ENCODE peak calls at places on chromosomes 4 and X, in eight cellular contexts. One of them, this sample, is unnamed.
A peak's percentile ranks its signal among the peaks of the same experiment; 100 is the strongest.

GRCh38 chrX:151543706-151544105 is 19.8 kb upstream of the PASD1 start:
- DNase-seq in DND-41: no peak
- DNase-seq in psoas muscle: no peak
- DNase-seq in adipocyte: no peak
- DNase-seq in CD4-positive, CD25-positive, alpha-beta regulatory T cell: peak; percentile 65
- DNase-seq in fibroblast of lung: no peak
- DNase-seq in mesenchymal stem cell: no peak
- DNase-seq in lung: no peak
- DNase-seq in this sample: no peak

GRCh38 chr4:174080361-174080760 is 203.1 kb downstream of the FBXO8 start:
- DNase-seq in DND-41: no peak
- DNase-seq in psoas muscle: no peak
- DNase-seq in adipocyte: peak; percentile 79
- DNase-seq in CD4-positive, CD25-positive, alpha-beta regulatory T cell: no peak
- DNase-seq in fibroblast of lung: peak; percentile 88
- DNase-seq in mesenchymal stem cell: peak; percentile 94
- DNase-seq in lung: no peak
- DNase-seq in this sample: no peak

GRCh38 chr4:41579043-41579442 is 41.1 kb downstream of the LIMCH1 start:
- DNase-seq in DND-41: no peak
- DNase-seq in psoas muscle: no peak
- DNase-seq in adipocyte: no peak
- DNase-seq in CD4-positive, CD25-positive, alpha-beta regulatory T cell: no peak
- DNase-seq in fibroblast of lung: no peak
- DNase-seq in mesenchymal stem cell: no peak
- DNase-seq in lung: no peak
- DNase-seq in this sample: no peak

GRCh38 chr4:44447563-44448504 is 775 bp downstream of the KCTD8 start:
- DNase-seq in DND-41: no peak
- DNase-seq in psoas muscle: peak; percentile 69
- DNase-seq in adipocyte: peak; percentile 2
- DNase-seq in CD4-positive, CD25-positive, alpha-beta regulatory T cell: peak; percentile 1
- DNase-seq in fibroblast of lung: peak; percentile 10
- DNase-seq in mesenchymal stem cell: peak; percentile 11
- DNase-seq in lung: no peak
- DNase-seq in this sample: peak; percentile 15

GRCh38 chr4:110128092-110128989 is 70.1 kb downstream of the ELOVL6 start:
- DNase-seq in DND-41: no peak
- DNase-seq in psoas muscle: no peak
- DNase-seq in adipocyte: no peak
- DNase-seq in CD4-positive, CD25-positive, alpha-beta regulatory T cell: no peak
- DNase-seq in fibroblast of lung: no peak
- DNase-seq in mesenchymal stem cell: no peak
- DNase-seq in lung: peak; percentile 47
- DNase-seq in this sample: no peak

GRCh38 chr4:149793459-149793858 is 22.2 kb downstream of the IQCM start:
- DNase-seq in DND-41: no peak
- DNase-seq in psoas muscle: no peak
- DNase-seq in adipocyte: peak; percentile 51
- DNase-seq in CD4-positive, CD25-positive, alpha-beta regulatory T cell: no peak
- DNase-seq in fibroblast of lung: peak; percentile 49
- DNase-seq in mesenchymal stem cell: no peak
- DNase-seq in lung: no peak
- DNase-seq in this sample: no peak

GRCh38 chr4:38044060-38044459 is 83.9 kb downstream of the PTTG2 start:
- DNase-seq in DND-41: no peak
- DNase-seq in psoas muscle: no peak
- DNase-seq in adipocyte: no peak
- DNase-seq in CD4-positive, CD25-positive, alpha-beta regulatory T cell: no peak
- DNase-seq in fibroblast of lung: no peak
- DNase-seq in mesenchymal stem cell: no peak
- DNase-seq in lung: no peak
- DNase-seq in this sample: no peak

GRCh38 chr4:46839128-46839527 is 69.9 kb downstream of the COX7B2 start:
- DNase-seq in DND-41: no peak
- DNase-seq in psoas muscle: no peak
- DNase-seq in adipocyte: no peak
- DNase-seq in CD4-positive, CD25-positive, alpha-beta regulatory T cell: no peak
- DNase-seq in fibroblast of lung: no peak
- DNase-seq in mesenchymal stem cell: no peak
- DNase-seq in lung: no peak
- DNase-seq in this sample: no peak

GRCh38 chr4:177374966-177375365 is 65.3 kb downstream of the NEIL3 start:
- DNase-seq in DND-41: no peak
- DNase-seq in psoas muscle: no peak
- DNase-seq in adipocyte: no peak
- DNase-seq in CD4-positive, CD25-positive, alpha-beta regulatory T cell: no peak
- DNase-seq in fibroblast of lung: no peak
- DNase-seq in mesenchymal stem cell: no peak
- DNase-seq in lung: no peak
- DNase-seq in this sample: no peak

GRCh38 chr4:177371452-177371851 is 61.8 kb downstream of the NEIL3 start:
- DNase-seq in DND-41: no peak
- DNase-seq in psoas muscle: no peak
- DNase-seq in adipocyte: no peak
- DNase-seq in CD4-positive, CD25-positive, alpha-beta regulatory T cell: no peak
- DNase-seq in fibroblast of lung: no peak
- DNase-seq in mesenchymal stem cell: no peak
- DNase-seq in lung: no peak
- DNase-seq in this sample: no peak

GRCh38 chr4:177380730-177381287 is 61.4 kb downstream of the AGA start:
- DNase-seq in DND-41: no peak
- DNase-seq in psoas muscle: no peak
- DNase-seq in adipocyte: no peak
- DNase-seq in CD4-positive, CD25-positive, alpha-beta regulatory T cell: peak; percentile 16
- DNase-seq in fibroblast of lung: no peak
- DNase-seq in mesenchymal stem cell: peak; percentile 21
- DNase-seq in lung: no peak
- DNase-seq in this sample: no peak

GRCh38 chr4:177375971-177376370 is 66.3 kb downstream of the AGA start:
- DNase-seq in DND-41: no peak
- DNase-seq in psoas muscle: no peak
- DNase-seq in adipocyte: no peak
- DNase-seq in CD4-positive, CD25-positive, alpha-beta regulatory T cell: no peak
- DNase-seq in fibroblast of lung: no peak
- DNase-seq in mesenchymal stem cell: no peak
- DNase-seq in lung: no peak
- DNase-seq in this sample: no peak

DNA sequence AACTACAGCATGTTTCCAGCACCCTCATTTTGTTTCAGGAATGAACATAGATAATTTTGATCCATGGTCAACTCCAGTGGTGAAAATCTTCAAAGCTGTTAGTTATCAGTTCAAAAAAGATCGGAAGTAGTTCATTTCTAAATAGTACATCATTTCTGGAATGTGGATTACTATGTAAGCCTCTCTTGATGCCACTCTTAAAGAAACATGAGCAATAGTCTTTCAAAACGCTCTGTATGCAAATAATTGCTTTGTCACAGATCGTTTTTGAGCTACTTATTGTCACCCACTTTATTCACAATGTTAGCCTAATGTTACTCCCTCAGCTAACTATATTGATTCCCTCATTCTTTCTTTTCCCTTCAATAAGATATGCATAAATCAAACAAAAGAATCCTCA is 65.7 kb downstream of the NEIL3 start:
- DNase-seq in DND-41: no peak
- DNase-seq in psoas muscle: no peak
- DNase-seq in adipocyte: no peak
- DNase-seq in CD4-positive, CD25-positive, alpha-beta regulatory T cell: no peak
- DNase-seq in fibroblast of lung: no peak
- DNase-seq in mesenchymal stem cell: no peak
- DNase-seq in lung: no peak
- DNase-seq in this sample: no peak
- H3K4me1 ChIP-seq in DND-41: no peaks in the 10 kb centered on the region
- H3K4me1 ChIP-seq in psoas muscle: no peaks in the 10 kb centered on the region
- H3K4me1 ChIP-seq in adipocyte: no peaks in the 10 kb centered on the region
- H3K4me1 ChIP-seq in CD4-positive, CD25-positive, alpha-beta regulatory T cell: no peaks in the 10 kb centered on the region
- H3K4me1 ChIP-seq in fibroblast of lung: no peaks in the 10 kb centered on the region
- H3K4me1 ChIP-seq in mesenchymal stem cell: no peaks in the 10 kb centered on the region
- H3K4me1 ChIP-seq in lung: no peaks in the 10 kb centered on the region
- H3K4me1 ChIP-seq in this sample: no peaks in the 10 kb centered on the region

GRCh38 chr4:1751919-1752283 is 30.6 kb downstream of the TACC3 start:
- DNase-seq in DND-41: no peak
- DNase-seq in psoas muscle: no peak
- DNase-seq in adipocyte: no peak
- DNase-seq in CD4-positive, CD25-positive, alpha-beta regulatory T cell: no peak
- DNase-seq in fibroblast of lung: no peak
- DNase-seq in mesenchymal stem cell: no peak
- DNase-seq in lung: no peak
- DNase-seq in this sample: no peak

GRCh38 chr4:1752284-1753041 is 31.1 kb downstream of the TACC3 start:
- DNase-seq in DND-41: peak; percentile 32
- DNase-seq in psoas muscle: no peak
- DNase-seq in adipocyte: no peak
- DNase-seq in CD4-positive, CD25-positive, alpha-beta regulatory T cell: peak; percentile 67
- DNase-seq in fibroblast of lung: no peak
- DNase-seq in mesenchymal stem cell: no peak
- DNase-seq in lung: no peak
- DNase-seq in this sample: no peak

GRCh38 chr4:1749826-1750225 is 28.5 kb downstream of the TACC3 start:
- DNase-seq in DND-41: no peak
- DNase-seq in psoas muscle: no peak
- DNase-seq in adipocyte: no peak
- DNase-seq in CD4-positive, CD25-positive, alpha-beta regulatory T cell: no peak
- DNase-seq in fibroblast of lung: no peak
- DNase-seq in mesenchymal stem cell: no peak
- DNase-seq in lung: no peak
- DNase-seq in this sample: no peak

GRCh38 chr4:1750381-1751154 is 29.2 kb downstream of the TACC3 start:
- DNase-seq in DND-41: no peak
- DNase-seq in psoas muscle: no peak
- DNase-seq in adipocyte: no peak
- DNase-seq in CD4-positive, CD25-positive, alpha-beta regulatory T cell: no peak
- DNase-seq in fibroblast of lung: no peak
- DNase-seq in mesenchymal stem cell: no peak
- DNase-seq in lung: no peak
- DNase-seq in this sample: no peak

DNA sequence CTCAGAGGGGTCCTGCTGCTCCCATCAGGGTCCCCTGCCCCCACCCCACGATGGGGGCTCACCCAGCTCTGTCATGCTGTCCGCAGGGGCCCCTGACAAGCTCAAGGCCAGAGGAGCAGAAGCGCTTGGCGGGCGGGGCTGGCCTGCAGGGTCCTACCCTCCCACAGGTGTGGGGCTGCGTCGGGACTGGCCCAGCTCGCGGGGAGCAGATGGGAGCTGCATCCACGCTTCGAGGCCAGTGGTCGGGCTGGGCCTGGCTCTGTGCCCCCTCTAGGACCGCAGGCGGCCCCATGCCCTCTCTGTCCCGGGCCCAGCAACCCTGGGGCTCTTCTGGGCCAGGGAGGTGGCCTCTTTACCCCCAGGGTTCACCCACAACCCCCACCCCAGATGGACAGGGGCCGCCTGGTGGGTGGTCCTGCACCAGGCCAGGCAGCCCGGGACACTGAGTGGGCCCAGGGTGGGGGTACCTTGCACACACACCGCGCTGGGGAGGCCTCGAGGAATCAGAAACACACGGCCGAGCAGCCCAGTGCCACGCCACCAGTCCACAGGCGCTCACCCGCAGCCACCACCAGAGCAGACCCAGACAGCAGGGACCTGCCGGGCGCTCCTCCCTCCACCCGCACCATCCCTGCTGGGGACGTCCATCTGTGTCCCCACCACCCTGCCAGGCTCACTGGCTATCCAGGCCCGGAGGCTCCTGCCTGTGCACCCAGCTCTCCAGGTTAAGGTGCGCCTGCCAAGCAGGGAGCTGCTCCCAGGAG is 30.0 kb downstream of the TACC3 start:
- DNase-seq in DND-41: no peak
- DNase-seq in psoas muscle: no peak
- DNase-seq in adipocyte: no peak
- DNase-seq in CD4-positive, CD25-positive, alpha-beta regulatory T cell: no peak
- DNase-seq in fibroblast of lung: no peak
- DNase-seq in mesenchymal stem cell: no peak
- DNase-seq in lung: no peak
- DNase-seq in this sample: no peak
- H3K4me1 ChIP-seq in DND-41: peaks cover 6% of the 10 kb centered on the region
- H3K4me1 ChIP-seq in psoas muscle: no peaks in the 10 kb centered on the region
- H3K4me1 ChIP-seq in adipocyte: no peaks in the 10 kb centered on the region
- H3K4me1 ChIP-seq in CD4-positive, CD25-positive, alpha-beta regulatory T cell: peaks cover 23% of the 10 kb centered on the region
- H3K4me1 ChIP-seq in fibroblast of lung: no peaks in the 10 kb centered on the region
- H3K4me1 ChIP-seq in mesenchymal stem cell: peaks cover 27% of the 10 kb centered on the region
- H3K4me1 ChIP-seq in lung: no peaks in the 10 kb centered on the region
- H3K4me1 ChIP-seq in this sample: peaks cover 4% of the 10 kb centered on the region

GRCh38 chr4:184385705-184386141 is 88.6 kb downstream of the IRF2 start:
- DNase-seq in DND-41: no peak
- DNase-seq in psoas muscle: no peak
- DNase-seq in adipocyte: no peak
- DNase-seq in CD4-positive, CD25-positive, alpha-beta regulatory T cell: peak; percentile 27
- DNase-seq in fibroblast of lung: no peak
- DNase-seq in mesenchymal stem cell: no peak
- DNase-seq in lung: no peak
- DNase-seq in this sample: peak; percentile 58

GRCh38 chr4:184388106-184388505 is 86.2 kb downstream of the IRF2 start:
- DNase-seq in DND-41: no peak
- DNase-seq in psoas muscle: no peak
- DNase-seq in adipocyte: no peak
- DNase-seq in CD4-positive, CD25-positive, alpha-beta regulatory T cell: no peak
- DNase-seq in fibroblast of lung: no peak
- DNase-seq in mesenchymal stem cell: no peak
- DNase-seq in lung: no peak
- DNase-seq in this sample: no peak

GRCh38 chr4:184387351-184387750 is 87.0 kb downstream of the IRF2 start:
- DNase-seq in DND-41: no peak
- DNase-seq in psoas muscle: no peak
- DNase-seq in adipocyte: no peak
- DNase-seq in CD4-positive, CD25-positive, alpha-beta regulatory T cell: no peak
- DNase-seq in fibroblast of lung: no peak
- DNase-seq in mesenchymal stem cell: no peak
- DNase-seq in lung: no peak
- DNase-seq in this sample: no peak

GRCh38 chr4:184384810-184385557 is 89.4 kb downstream of the IRF2 start:
- DNase-seq in DND-41: no peak
- DNase-seq in psoas muscle: no peak
- DNase-seq in adipocyte: peak; percentile 61
- DNase-seq in CD4-positive, CD25-positive, alpha-beta regulatory T cell: no peak
- DNase-seq in fibroblast of lung: peak; percentile 33
- DNase-seq in mesenchymal stem cell: no peak
- DNase-seq in lung: no peak
- DNase-seq in this sample: no peak

DNA sequence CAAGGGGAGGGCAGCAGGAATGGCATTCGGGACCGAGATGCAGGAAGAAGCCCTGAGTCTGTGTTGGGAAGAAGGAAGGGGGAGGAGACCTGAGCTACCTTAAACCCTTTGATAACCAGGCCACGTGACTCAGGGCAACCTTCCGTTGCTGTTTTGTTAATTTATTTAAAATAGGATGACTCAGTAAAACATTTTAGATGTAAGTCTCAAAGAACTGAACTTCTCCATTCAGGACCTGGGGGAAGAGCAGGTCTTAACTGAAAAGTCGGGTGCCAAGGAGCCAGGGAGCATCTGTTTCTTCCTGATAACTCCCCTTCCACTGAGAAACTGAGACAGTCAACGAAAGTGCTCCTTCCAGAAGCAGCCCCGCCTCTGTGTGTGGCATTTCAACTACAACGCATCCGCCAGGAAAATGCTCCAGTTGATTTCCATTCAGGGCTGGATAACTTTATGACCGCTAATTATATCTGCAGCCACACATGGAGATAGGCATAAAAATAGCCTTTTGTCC is 88.0 kb downstream of the IRF2 start:
- DNase-seq in DND-41: no peak
- DNase-seq in psoas muscle: no peak
- DNase-seq in adipocyte: no peak
- DNase-seq in CD4-positive, CD25-positive, alpha-beta regulatory T cell: peak; percentile 32
- DNase-seq in fibroblast of lung: no peak
- DNase-seq in mesenchymal stem cell: no peak
- DNase-seq in lung: no peak
- DNase-seq in this sample: peak; percentile 69
- H3K4me1 ChIP-seq in DND-41: peaks cover 37% of the 10 kb centered on the region
- H3K4me1 ChIP-seq in psoas muscle: peaks cover 60% of the 10 kb centered on the region
- H3K4me1 ChIP-seq in adipocyte: peaks cover 37% of the 10 kb centered on the region
- H3K4me1 ChIP-seq in CD4-positive, CD25-positive, alpha-beta regulatory T cell: peaks cover 45% of the 10 kb centered on the region
- H3K4me1 ChIP-seq in fibroblast of lung: peaks cover 23% of the 10 kb centered on the region
- H3K4me1 ChIP-seq in mesenchymal stem cell: peaks cover 24% of the 10 kb centered on the region
- H3K4me1 ChIP-seq in lung: peaks cover 47% of the 10 kb centered on the region
- H3K4me1 ChIP-seq in this sample: peaks cover 77% of the 10 kb centered on the region

GRCh38 chrX:2700405-2701320 is 9.6 kb downstream of the CD99 start:
- DNase-seq in DND-41: no peak
- DNase-seq in psoas muscle: no peak
- DNase-seq in adipocyte: no peak
- DNase-seq in CD4-positive, CD25-positive, alpha-beta regulatory T cell: no peak
- DNase-seq in fibroblast of lung: no peak
- DNase-seq in mesenchymal stem cell: no peak
- DNase-seq in lung: no peak
- DNase-seq in this sample: no peak

GRCh38 chrX:2699959-2700358 is 8.9 kb downstream of the CD99 start:
- DNase-seq in DND-41: no peak
- DNase-seq in psoas muscle: no peak
- DNase-seq in adipocyte: no peak
- DNase-seq in CD4-positive, CD25-positive, alpha-beta regulatory T cell: no peak
- DNase-seq in fibroblast of lung: no peak
- DNase-seq in mesenchymal stem cell: no peak
- DNase-seq in lung: no peak
- DNase-seq in this sample: no peak

GRCh38 chrX:2703991-2704369 is 12.9 kb downstream of the CD99 start:
- DNase-seq in DND-41: peak; percentile 61
- DNase-seq in psoas muscle: peak; percentile 70
- DNase-seq in adipocyte: no peak
- DNase-seq in CD4-positive, CD25-positive, alpha-beta regulatory T cell: no peak
- DNase-seq in fibroblast of lung: no peak
- DNase-seq in mesenchymal stem cell: no peak
- DNase-seq in lung: no peak
- DNase-seq in this sample: peak; percentile 38

GRCh38 chrX:2698604-2699003 is 7.5 kb downstream of the CD99 start:
- DNase-seq in DND-41: no peak
- DNase-seq in psoas muscle: no peak
- DNase-seq in adipocyte: no peak
- DNase-seq in CD4-positive, CD25-positive, alpha-beta regulatory T cell: no peak
- DNase-seq in fibroblast of lung: no peak
- DNase-seq in mesenchymal stem cell: no peak
- DNase-seq in lung: no peak
- DNase-seq in this sample: no peak

GRCh38 chrX:2701600-2701999 is 10.5 kb downstream of the CD99 start:
- DNase-seq in DND-41: peak; percentile 85
- DNase-seq in psoas muscle: peak; percentile 67
- DNase-seq in adipocyte: no peak
- DNase-seq in CD4-positive, CD25-positive, alpha-beta regulatory T cell: no peak
- DNase-seq in fibroblast of lung: no peak
- DNase-seq in mesenchymal stem cell: no peak
- DNase-seq in lung: no peak
- DNase-seq in this sample: peak; percentile 43
- H3K4me1 ChIP-seq in DND-41: peaks cover 100% of the 10 kb centered on the region
- H3K4me1 ChIP-seq in psoas muscle: peaks cover 69% of the 10 kb centered on the region
- H3K4me1 ChIP-seq in adipocyte: peaks cover 44% of the 10 kb centered on the region
- H3K4me1 ChIP-seq in CD4-positive, CD25-positive, alpha-beta regulatory T cell: peaks cover 80% of the 10 kb centered on the region
- H3K4me1 ChIP-seq in fibroblast of lung: peaks cover 22% of the 10 kb centered on the region
- H3K4me1 ChIP-seq in mesenchymal stem cell: peaks cover 22% of the 10 kb centered on the region
- H3K4me1 ChIP-seq in lung: peaks cover 65% of the 10 kb centered on the region
- H3K4me1 ChIP-seq in this sample: peaks cover 94% of the 10 kb centered on the region